ENCODE peak calls at places on chromosomes 6 and 20, in six cellular contexts. One of them, this sample, is unnamed.

GRCh38 chr20:9051508-9051907 is 17.4 kb upstream of the PLCB4 start:
- DNase-seq in thoracic aorta: no peak
- DNase-seq in ovary: no peak
- DNase-seq in PC-3: peak
- DNase-seq in heart left ventricle: no peak
- DNase-seq in cardiac fibroblast: peak
- DNase-seq in this sample: peak

GRCh38 chr6:95547043-95547442 is 30.3 kb upstream of the MANEA start:
- DNase-seq in PC-3: no peak
- DNase-seq in cardiac fibroblast: no peak
- DNase-seq in heart left ventricle: no peak
- DNase-seq in thoracic aorta: no peak
- DNase-seq in ovary: no peak
- DNase-seq in this sample: no peak

GRCh38 chr6:13243033-13243432 is 85.3 kb downstream of the TBC1D7 start:
- DNase-seq in thoracic aorta: no peak
- DNase-seq in ovary: no peak
- DNase-seq in PC-3: no peak
- DNase-seq in cardiac fibroblast: no peak
- DNase-seq in heart left ventricle: no peak
- DNase-seq in this sample: peak

GRCh38 chr20:36950432-36951197 is 893 bp downstream of the SAMHD1 start:
- DNase-seq in heart left ventricle: no peak
- DNase-seq in PC-3: peak
- DNase-seq in thoracic aorta: no peak
- DNase-seq in ovary: peak
- DNase-seq in cardiac fibroblast: peak
- DNase-seq in this sample: peak

GRCh38 chr6:43973351-43973750 is 153.9 kb downstream of the MRPL14 start:
- DNase-seq in heart left ventricle: no peak
- DNase-seq in ovary: no peak
- DNase-seq in thoracic aorta: no peak
- DNase-seq in PC-3: peak
- DNase-seq in cardiac fibroblast: no peak
- DNase-seq in this sample: peak

GRCh38 chr20:11995750-11996567 is 78.3 kb downstream of the BTBD3 start:
- DNase-seq in PC-3: no peak
- DNase-seq in heart left ventricle: no peak
- DNase-seq in cardiac fibroblast: no peak
- DNase-seq in ovary: no peak
- DNase-seq in thoracic aorta: no peak
- DNase-seq in this sample: no peak

GRCh38 chr20:36543187-36544133 is 2.1 kb downstream of the MYL9 start:
- DNase-seq in cardiac fibroblast: peak
- DNase-seq in ovary: peak
- DNase-seq in thoracic aorta: peak
- DNase-seq in heart left ventricle: peak
- DNase-seq in PC-3: no peak
- DNase-seq in this sample: peak

GRCh38 chr6:124963416-124964083 is 1.3 kb downstream of the RNF217 start:
- DNase-seq in PC-3: peak
- DNase-seq in cardiac fibroblast: peak
- DNase-seq in heart left ventricle: no peak
- DNase-seq in ovary: no peak
- DNase-seq in thoracic aorta: no peak
- DNase-seq in this sample: peak

GRCh38 chr6:139538366-139538765 is 163.9 kb upstream of the CITED2 start:
- DNase-seq in ovary: no peak
- DNase-seq in thoracic aorta: no peak
- DNase-seq in cardiac fibroblast: peak
- DNase-seq in heart left ventricle: no peak
- DNase-seq in PC-3: no peak
- DNase-seq in this sample: no peak

GRCh38 chr6:123380257-123380656 is 256.5 kb downstream of the TRDN start:
- DNase-seq in heart left ventricle: no peak
- DNase-seq in cardiac fibroblast: peak
- DNase-seq in thoracic aorta: no peak
- DNase-seq in PC-3: peak
- DNase-seq in ovary: no peak
- DNase-seq in this sample: no peak
- TF ChIP-seq CTCF in heart left ventricle: peak
- TF ChIP-seq CTCF in cardiac fibroblast: no peak
- TF ChIP-seq CTCF in thoracic aorta: no peak
- TF ChIP-seq CTCF in PC-3: peak
- TF ChIP-seq CTCF in ovary: no peak
- TF ChIP-seq CTCF in this sample: no peak

DNA sequence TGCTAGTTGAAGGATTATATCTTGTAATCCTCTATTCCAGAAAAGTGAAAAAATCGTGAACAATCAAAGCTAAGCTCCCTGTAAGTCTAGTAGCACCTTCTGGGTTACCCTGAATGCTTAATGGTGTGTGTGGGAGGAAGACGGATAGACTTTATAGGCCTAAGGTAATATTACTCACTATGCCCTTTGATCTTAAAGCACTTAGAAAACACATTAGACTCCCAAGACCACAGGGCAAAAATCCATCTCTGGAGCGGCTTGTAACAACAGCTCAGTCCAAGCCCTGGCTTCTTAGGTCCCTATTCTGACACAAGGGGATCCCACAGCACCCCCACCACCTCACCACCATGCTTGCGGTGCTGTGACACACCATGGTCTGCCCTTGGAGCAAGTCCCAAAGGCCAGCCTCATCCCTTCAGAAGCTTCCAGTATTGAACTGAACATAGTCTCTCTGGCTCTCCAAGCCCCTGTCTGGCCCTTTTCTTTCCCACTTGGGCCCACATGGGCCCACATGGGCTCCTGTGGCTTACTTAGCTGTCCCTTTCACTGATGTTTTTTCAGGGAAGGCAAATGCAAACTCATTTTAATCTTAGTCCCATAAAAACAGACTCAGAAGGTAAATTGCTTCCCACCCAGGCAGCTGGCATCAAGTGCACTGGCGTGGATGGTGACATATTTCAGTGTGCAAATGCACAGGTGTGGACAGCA is 28.3 kb downstream of the C6orf132 start:
- DNase-seq in heart left ventricle: no peak
- DNase-seq in thoracic aorta: no peak
- DNase-seq in PC-3: peak
- DNase-seq in ovary: no peak
- DNase-seq in cardiac fibroblast: no peak
- DNase-seq in this sample: peak
- TF ChIP-seq CTCF in heart left ventricle: no peak
- TF ChIP-seq CTCF in thoracic aorta: no peak
- TF ChIP-seq CTCF in PC-3: no peak
- TF ChIP-seq CTCF in ovary: no peak
- TF ChIP-seq CTCF in cardiac fibroblast: no peak
- TF ChIP-seq CTCF in this sample: no peak

DNA sequence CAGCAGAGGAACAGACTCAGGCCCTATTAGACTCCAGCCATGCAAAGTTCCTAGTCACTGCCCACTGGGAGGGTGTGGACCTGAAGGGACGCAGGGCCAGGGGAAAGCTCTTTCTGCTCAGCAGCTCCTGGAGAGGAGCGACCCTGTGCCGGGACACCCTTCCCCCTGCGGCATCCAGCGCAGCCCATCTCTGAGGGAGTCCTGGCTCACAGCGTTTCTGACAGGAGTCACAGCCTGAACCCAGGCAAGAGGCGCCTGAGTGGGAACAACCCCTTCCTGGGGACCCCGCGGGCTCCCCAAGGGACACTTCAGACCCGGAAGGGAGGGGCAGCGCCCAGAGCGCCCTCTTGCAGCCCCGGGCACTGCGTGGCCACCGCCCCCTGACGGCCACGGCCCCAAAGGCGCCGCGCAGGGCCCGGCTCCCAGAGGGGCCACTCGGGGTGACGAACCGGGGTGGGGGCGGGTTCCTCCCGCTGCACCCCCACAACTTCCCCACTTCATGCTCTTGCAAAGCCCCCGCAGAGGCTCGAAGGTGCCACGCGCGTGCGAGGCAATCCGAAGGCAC is 853 bp downstream of the UCKL1 start:
- DNase-seq in ovary: no peak
- DNase-seq in heart left ventricle: peak
- DNase-seq in PC-3: peak
- DNase-seq in cardiac fibroblast: peak
- DNase-seq in thoracic aorta: no peak
- DNase-seq in this sample: peak
- TF ChIP-seq CTCF in ovary: no peak
- TF ChIP-seq CTCF in heart left ventricle: peak
- TF ChIP-seq CTCF in PC-3: peak
- TF ChIP-seq CTCF in cardiac fibroblast: peak
- TF ChIP-seq CTCF in thoracic aorta: no peak
- TF ChIP-seq CTCF in this sample: peak

GRCh38 chr6:128725271-128726233 is 157.4 kb upstream of the LAMA2 start:
- DNase-seq in heart left ventricle: no peak
- DNase-seq in ovary: peak
- DNase-seq in PC-3: peak
- DNase-seq in thoracic aorta: no peak
- DNase-seq in cardiac fibroblast: peak
- DNase-seq in this sample: peak
- TF ChIP-seq CTCF in heart left ventricle: peak
- TF ChIP-seq CTCF in ovary: no peak
- TF ChIP-seq CTCF in PC-3: peak
- TF ChIP-seq CTCF in thoracic aorta: peak
- TF ChIP-seq CTCF in cardiac fibroblast: peak
- TF ChIP-seq CTCF in this sample: peak

GRCh38 chr6:5471637-5472430 is 210.5 kb downstream of the FARS2 start:
- DNase-seq in heart left ventricle: no peak
- DNase-seq in thoracic aorta: no peak
- DNase-seq in cardiac fibroblast: no peak
- DNase-seq in PC-3: peak
- DNase-seq in ovary: no peak
- DNase-seq in this sample: no peak

GRCh38 chr6:5468586-5468985 is 207.3 kb downstream of the FARS2 start:
- DNase-seq in cardiac fibroblast: peak
- DNase-seq in ovary: no peak
- DNase-seq in thoracic aorta: no peak
- DNase-seq in heart left ventricle: no peak
- DNase-seq in PC-3: no peak
- DNase-seq in this sample: peak

GRCh38 chr6:5466459-5466858 is 205.1 kb downstream of the FARS2 start:
- DNase-seq in ovary: no peak
- DNase-seq in cardiac fibroblast: peak
- DNase-seq in PC-3: peak
- DNase-seq in heart left ventricle: no peak
- DNase-seq in thoracic aorta: no peak
- DNase-seq in this sample: peak

GRCh38 chr6:5471044-5471443 is 209.7 kb downstream of the FARS2 start:
- DNase-seq in ovary: no peak
- DNase-seq in thoracic aorta: no peak
- DNase-seq in PC-3: peak
- DNase-seq in cardiac fibroblast: peak
- DNase-seq in heart left ventricle: peak
- DNase-seq in this sample: peak

GRCh38 chr6:5469101-5469846 is 208.0 kb downstream of the FARS2 start:
- DNase-seq in heart left ventricle: no peak
- DNase-seq in ovary: no peak
- DNase-seq in thoracic aorta: no peak
- DNase-seq in cardiac fibroblast: no peak
- DNase-seq in PC-3: no peak
- DNase-seq in this sample: no peak
- TF ChIP-seq CTCF in heart left ventricle: no peak
- TF ChIP-seq CTCF in ovary: no peak
- TF ChIP-seq CTCF in thoracic aorta: no peak
- TF ChIP-seq CTCF in cardiac fibroblast: no peak
- TF ChIP-seq CTCF in PC-3: no peak
- TF ChIP-seq CTCF in this sample: no peak

DNA sequence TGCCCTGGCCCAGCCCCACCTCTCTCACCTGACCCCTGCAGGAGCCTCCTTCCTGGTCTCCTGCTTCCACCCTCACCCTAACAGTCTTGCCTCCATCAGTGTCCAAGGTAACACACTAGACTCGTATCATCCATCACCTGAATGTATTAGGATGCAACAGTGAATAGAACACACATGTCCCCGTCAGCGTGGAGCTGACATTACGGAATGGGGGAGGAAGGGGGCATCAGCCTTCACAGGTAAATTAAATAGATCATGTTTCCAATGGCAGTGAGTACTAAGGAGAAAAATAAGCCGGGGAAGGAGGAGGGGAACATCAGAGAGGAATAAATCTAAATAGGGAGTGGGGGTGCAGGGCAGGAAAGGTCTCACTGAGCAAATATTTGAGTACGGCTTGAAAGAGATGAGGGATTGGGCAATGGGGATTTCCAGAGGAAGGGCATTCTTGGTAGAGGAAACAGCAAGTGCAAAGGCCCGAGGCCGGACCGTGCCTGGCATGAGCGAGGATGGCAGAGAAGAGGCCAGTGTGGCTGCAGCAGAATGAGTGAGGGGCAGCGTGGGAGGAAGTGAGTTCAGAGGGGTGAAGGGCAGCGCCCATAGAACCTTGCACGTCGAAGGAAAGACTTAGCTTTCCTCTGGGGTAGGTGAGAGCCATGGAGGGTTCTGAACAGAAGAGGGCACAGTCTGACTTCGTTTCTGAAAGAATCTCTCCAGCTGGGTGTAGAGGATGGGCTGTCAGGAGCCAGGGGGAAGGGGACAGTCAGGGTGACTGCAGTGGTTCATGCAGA is 110.1 kb upstream of the PTPN1 start:
- DNase-seq in cardiac fibroblast: peak
- DNase-seq in ovary: no peak
- DNase-seq in thoracic aorta: no peak
- DNase-seq in heart left ventricle: no peak
- DNase-seq in PC-3: peak
- DNase-seq in this sample: no peak
- TF ChIP-seq CTCF in cardiac fibroblast: no peak
- TF ChIP-seq CTCF in ovary: no peak
- TF ChIP-seq CTCF in thoracic aorta: no peak
- TF ChIP-seq CTCF in heart left ventricle: peak
- TF ChIP-seq CTCF in PC-3: peak
- TF ChIP-seq CTCF in this sample: no peak

DNA sequence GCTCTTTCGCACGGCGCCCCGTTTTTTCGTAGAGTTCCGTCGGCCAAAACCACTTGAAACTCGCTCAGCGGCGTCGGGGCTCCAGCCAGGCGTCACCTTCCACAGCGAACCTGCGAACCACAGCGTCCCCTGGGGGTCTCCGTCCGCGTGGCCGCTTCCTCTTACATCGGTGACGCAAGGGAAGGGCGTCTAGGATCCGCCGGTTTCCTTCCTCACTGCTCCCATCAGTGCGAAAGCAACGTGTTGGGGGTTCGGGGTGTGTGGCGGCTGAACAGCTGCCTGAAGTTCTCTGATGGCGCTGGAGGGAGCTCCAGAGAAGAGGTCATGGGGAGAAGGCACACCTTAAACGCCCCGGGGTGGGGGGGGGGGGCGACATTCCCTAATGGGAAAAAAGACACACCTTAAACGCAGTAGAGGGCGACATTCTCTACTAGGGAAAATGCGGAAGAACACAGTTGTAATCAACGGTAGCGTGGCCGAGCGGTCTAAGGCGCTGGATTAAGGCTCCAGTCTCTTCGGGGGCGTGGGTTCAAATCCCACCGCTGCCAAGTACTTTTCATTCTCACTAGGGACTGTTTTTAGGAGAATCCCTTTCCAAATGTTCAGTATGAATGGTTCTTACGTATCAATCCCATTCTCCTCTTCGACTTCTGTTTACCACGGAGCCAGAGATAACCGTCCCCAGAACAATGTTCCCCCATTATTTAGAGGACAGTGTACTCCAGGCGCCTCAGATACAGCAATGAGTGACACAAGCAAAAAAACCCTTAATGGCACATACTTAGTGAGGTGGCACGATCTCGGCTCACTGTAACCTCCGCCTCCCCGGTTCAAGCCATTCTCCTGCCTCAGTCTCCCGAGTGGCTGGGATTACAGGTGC is 16.3 kb downstream of the ZNF311 start:
- DNase-seq in thoracic aorta: no peak
- DNase-seq in heart left ventricle: peak
- DNase-seq in cardiac fibroblast: peak
- DNase-seq in PC-3: no peak
- DNase-seq in ovary: peak
- DNase-seq in this sample: no peak
- TF ChIP-seq CTCF in thoracic aorta: no peak
- TF ChIP-seq CTCF in heart left ventricle: peak
- TF ChIP-seq CTCF in cardiac fibroblast: peak
- TF ChIP-seq CTCF in PC-3: no peak
- TF ChIP-seq CTCF in ovary: no peak
- TF ChIP-seq CTCF in this sample: peak

This sample was measured in HFFc6.